ENCODE peak calls at places on chromosomes 2 and 18, in six cellular contexts. P is GM23248, L is left ventricle myocardium inferior, F is A549, T is DND-41, D is transverse colon. Z is an unnamed sample. For H3K4me1, the result is how much of the 10 kb centered on the place peaks cover.

GRCh38 chr2:10529611-10530010 is 81.5 kb upstream of the ODC1 start:
- DNase-seq in P (no peak), L (no peak), F (no peak), T (no peak), D (no peak), Z (no peak)

GRCh38 chr2:111932841-111933291 is 34.5 kb downstream of the MERTK start:
- DNase-seq in P (no peak), L (no peak), F (no peak), T (no peak), D (no peak), Z (no peak)

GRCh38 chr2:167607211-167607610 is 640.2 kb downstream of the STK39 start:
- DNase-seq in P (no peak), L (no peak), F (no peak), T (no peak), D (no peak), Z (no peak)

GRCh38 chr2:44920751-44921150 is 20.8 kb upstream of the SIX3 start:
- DNase-seq in P (no peak), L (no peak), F (no peak), T (no peak), D (no peak), Z (no peak)

GRCh38 chr18:23568739-23569138 is 17.6 kb downstream of the NPC1 start:
- DNase-seq in P (no peak), L (no peak), F (no peak), T (no peak), D (no peak), Z (no peak)

GRCh38 chr2:164896634-164897033 is 55.0 kb upstream of the COBLL1 start:
- DNase-seq in P (peak), L (no peak), F (peak), T (no peak), D (no peak), Z (peak)

GRCh38 chr2:224004105-224004715 is 34.9 kb downstream of the SERPINE2 start:
- DNase-seq in P (no peak), L (no peak), F (no peak), T (no peak), D (no peak), Z (no peak)

GRCh38 chr2:152648336-152648735 is 68.9 kb downstream of the PRPF40A start:
- DNase-seq in P (peak), L (no peak), F (peak), T (no peak), D (no peak), Z (peak)

GRCh38 chr2:20173496-20174402 is 51.2 kb downstream of the SDC1 start:
- DNase-seq in P (no peak), L (no peak), F (no peak), T (no peak), D (no peak), Z (no peak)

GRCh38 chr2:212814941-212815340 is 276.3 kb upstream of the ERBB4 start:
- DNase-seq in P (no peak), L (no peak), F (no peak), T (peak), D (no peak), Z (no peak)

GRCh38 chr2:206378835-206379234 is 64.5 kb upstream of the ADAM23 start:
- DNase-seq in P (peak), L (no peak), F (no peak), T (no peak), D (no peak), Z (no peak)

GRCh38 chr2:205453200-205453599 is 229.1 kb upstream of the NRP2 start:
- DNase-seq in P (no peak), L (no peak), F (no peak), T (no peak), D (no peak), Z (no peak)

GRCh38 chr2:172826522-172826921 is 90.9 kb downstream of the RAPGEF4 start:
- DNase-seq in P (peak), L (no peak), F (no peak), T (no peak), D (no peak), Z (no peak)

GRCh38 chr2:72198532-72199241 is 51.0 kb upstream of the CYP26B1 start:
- DNase-seq in P (peak), L (no peak), F (peak), T (no peak), D (no peak), Z (peak)

GRCh38 chr2:163775304-163775703 is 39.5 kb upstream of the FIGN start:
- DNase-seq in P (peak), L (no peak), F (no peak), T (no peak), D (no peak), Z (no peak)

GRCh38 chr2:54549912-54550518 is 93.9 kb downstream of the SPTBN1 start:
- DNase-seq in P (no peak), L (no peak), F (no peak), T (no peak), D (peak), Z (peak)

GRCh38 chr2:175080479-175080878 is 75.3 kb upstream of the CHN1 start:
- DNase-seq in P (no peak), L (no peak), F (no peak), T (no peak), D (no peak), Z (no peak)

GRCh38 chr18:59748628-59749360 is 51.6 kb upstream of the CCBE1 start:
- DNase-seq in P (peak), L (no peak), F (no peak), T (no peak), D (no peak), Z (no peak)

GRCh38 chr2:203583696-203584095 is 48.6 kb upstream of the RAPH1 start:
- DNase-seq in P (peak), L (no peak), F (no peak), T (no peak), D (peak), Z (no peak)

GRCh38 chr2:227826019-227826521 is 12.4 kb downstream of the CCL20 start:
- DNase-seq in P (no peak), L (no peak), F (no peak), T (no peak), D (peak), Z (peak)

GRCh38 chr2:68766378-68766845 is 31.8 kb downstream of the ARHGAP25 start:
- DNase-seq in P (no peak), L (peak), F (no peak), T (peak), D (peak), Z (peak)

GRCh38 chr2:38601463-38602135 is 1.1 kb downstream of the HNRNPLL start:
- DNase-seq in P (peak), L (no peak), F (no peak), T (no peak), D (no peak), Z (no peak)

GRCh38 chr2:3284657-3285630 is 92.7 kb downstream of the EIPR1 start:
- DNase-seq in P (no peak), L (no peak), F (no peak), T (no peak), D (no peak), Z (no peak)

GRCh38 chr2:79630060-79630459 is 117.2 kb downstream of the CTNNA2 start:
- DNase-seq in P (peak), L (no peak), F (peak), T (no peak), D (no peak), Z (no peak)

GRCh38 chr2:101892377-101892776 is 99.4 kb upstream of the IL1R2 start:
- DNase-seq in P (no peak), L (no peak), F (no peak), T (no peak), D (no peak), Z (no peak)

GRCh38 chr2:105504459-105504858 is 105.6 kb upstream of the FHL2 start:
- DNase-seq in P (no peak), L (no peak), F (no peak), T (no peak), D (no peak), Z (no peak)

GRCh38 chr2:105780606-105781005 is 35.9 kb downstream of the NCK2 start:
- DNase-seq in P (no peak), L (no peak), F (no peak), T (no peak), D (no peak), Z (no peak)

GRCh38 chr2:223414646-223415045 is 187.5 kb downstream of the SCG2 start:
- DNase-seq in P (peak), L (peak), F (no peak), T (no peak), D (no peak), Z (no peak)

GRCh38 chr2:54404270-54404669 is 51.9 kb upstream of the SPTBN1 start:
- DNase-seq in P (no peak), L (no peak), F (no peak), T (no peak), D (no peak), Z (no peak)

GRCh38 chr2:145801210-145801609 is 1281.3 kb upstream of the ZEB2 start:
- DNase-seq in P (no peak), L (no peak), F (no peak), T (no peak), D (no peak), Z (no peak)

GRCh38 chr18:77248873-77249582 is 620 bp upstream of the GALR1 start:
- DNase-seq in P (no peak), L (no peak), F (no peak), T (no peak), D (no peak), Z (no peak)

GRCh38 chr18:51867767-51868166 is 472.2 kb upstream of the DCC start:
- DNase-seq in P (peak), L (no peak), F (no peak), T (peak), D (no peak), Z (no peak)

GRCh38 chr2:203763425-203764272 is 57.2 kb downstream of the CD28 start:
- DNase-seq in P (no peak), L (no peak), F (no peak), T (no peak), D (no peak), Z (no peak)

GRCh38 chr2:205716126-205716525 is 33.8 kb downstream of the NRP2 start:
- DNase-seq in P (no peak), L (no peak), F (peak), T (no peak), D (peak), Z (peak)

DNA sequence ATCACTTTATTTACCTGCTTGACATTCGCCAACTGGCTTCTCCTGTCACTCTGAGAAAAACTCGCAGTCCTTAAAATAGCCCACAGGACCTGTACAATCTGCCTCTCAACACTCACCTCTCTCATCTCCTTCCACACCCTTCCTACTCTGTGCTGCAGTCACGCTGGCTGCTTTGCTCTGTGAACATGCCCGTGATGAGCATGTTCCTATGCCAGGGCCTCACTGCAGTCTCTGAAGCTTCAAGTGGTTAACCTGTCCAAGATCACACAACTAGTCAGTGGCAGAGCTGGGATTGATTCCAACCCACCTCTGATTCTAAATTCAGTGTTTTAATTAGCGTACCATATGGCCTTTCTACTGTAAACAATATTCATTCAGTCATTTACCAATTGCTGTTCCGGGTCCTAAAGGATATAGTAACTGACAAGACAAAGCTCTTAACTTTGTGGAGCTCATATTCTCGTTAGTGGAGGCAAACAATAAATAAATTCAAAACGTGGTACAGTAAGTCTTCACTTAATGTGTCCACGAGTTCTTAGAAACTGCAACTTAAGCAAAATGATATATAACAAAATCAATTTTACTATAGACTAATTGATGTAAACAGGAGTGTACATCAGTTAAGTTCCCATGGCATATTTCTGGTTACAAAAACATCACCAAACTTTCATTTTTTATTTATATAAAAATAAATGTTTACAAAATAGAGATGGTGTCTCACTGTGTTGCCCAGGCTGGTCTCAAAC is 38.9 kb upstream of the FBXO11 start:
- DNase-seq in P (no peak), L (no peak), F (no peak), T (no peak), D (no peak), Z (no peak)
- H3K27ac ChIP-seq in P (no peak), L (no peak), F (no peak), T (no peak), D (no peak), Z (no peak)

DNA sequence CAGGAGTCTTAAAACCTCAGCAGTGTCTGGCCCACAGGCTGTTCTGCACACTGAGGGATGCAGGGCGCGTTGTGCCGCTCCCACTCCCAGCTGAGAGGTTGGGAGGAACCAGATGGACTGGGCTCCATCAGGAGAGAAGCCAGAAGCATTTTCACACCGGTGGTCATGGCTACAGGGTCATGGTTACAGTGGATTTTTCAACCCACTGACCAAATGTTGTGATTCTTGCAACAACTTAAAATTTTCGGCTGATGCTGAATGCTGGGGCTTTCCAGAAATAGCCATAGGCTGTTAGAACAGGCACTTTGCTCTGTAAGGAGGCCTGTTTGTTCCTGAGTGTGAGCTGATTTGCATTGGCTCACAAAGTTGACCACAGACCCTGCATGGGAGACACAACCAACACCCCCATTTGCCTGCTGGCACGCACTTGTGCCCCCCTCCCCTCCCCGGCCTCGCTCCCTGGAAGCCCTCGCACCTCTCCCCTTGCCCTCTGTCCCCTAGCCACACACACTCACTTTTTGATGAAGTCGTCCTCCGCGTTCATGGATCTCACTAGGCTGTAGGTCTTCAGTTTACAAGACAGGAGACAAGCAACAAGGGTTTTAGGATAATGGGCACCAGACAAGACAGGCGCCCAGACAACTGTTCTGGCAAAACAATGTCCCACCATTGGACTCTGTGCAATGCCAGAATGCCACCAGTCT is 3.4 kb downstream of the LPIN1 start:
- DNase-seq in P (no peak), L (no peak), F (no peak), T (no peak), D (peak), Z (no peak)
- H3K4me1 ChIP-seq in P (under half), L (half or more), F (under half), T (half or more), D (half or more), Z (under half)

GRCh38 chr2:65050931-65051330 is 5.3 kb upstream of the CEP68 start:
- DNase-seq in P (no peak), L (no peak), F (no peak), T (no peak), D (no peak), Z (no peak)
- H3K27ac ChIP-seq in P (no peak), L (no peak), F (no peak), T (no peak), D (no peak), Z (no peak)

DNA sequence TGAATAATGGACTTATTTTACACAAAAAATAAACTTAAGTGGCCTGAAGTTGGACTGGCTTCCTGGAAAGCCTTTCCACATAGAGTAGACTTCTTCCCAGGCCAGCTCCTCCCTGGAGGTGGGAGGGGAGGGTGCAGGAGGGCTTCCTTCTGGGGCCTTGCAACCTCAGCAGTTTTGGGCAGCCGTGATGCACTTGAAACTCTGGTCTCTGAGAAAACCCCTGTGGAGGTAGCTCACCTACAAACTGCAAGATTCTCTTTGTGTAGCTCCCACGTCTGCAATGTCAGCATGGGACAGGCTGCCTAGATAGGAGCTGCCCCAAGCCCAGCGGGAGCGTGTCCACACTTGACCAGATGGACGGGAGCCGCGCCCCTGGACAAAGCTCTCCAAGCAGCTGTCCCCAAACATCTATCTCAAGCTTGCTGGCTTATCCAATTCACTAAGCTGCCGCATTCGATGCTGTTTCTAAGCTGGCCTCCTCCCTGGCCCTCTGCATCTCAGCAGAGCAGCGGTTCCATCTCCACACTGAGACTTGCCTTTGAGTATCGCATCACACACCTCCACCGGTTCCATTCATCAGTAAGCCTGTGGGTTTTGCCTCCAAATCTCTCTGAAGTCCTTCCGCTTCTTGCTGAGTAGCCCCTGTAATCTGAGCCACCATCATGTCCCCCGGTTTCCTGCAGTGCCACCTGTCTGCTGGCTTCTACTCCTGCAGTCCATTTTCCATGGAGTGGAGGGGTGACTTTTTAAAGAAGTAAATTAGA is 1.6 kb upstream of the LPIN1 start:
- DNase-seq in P (peak), L (peak), F (peak), T (peak), D (no peak), Z (peak)
- H3K4me1 ChIP-seq in P (under half), L (half or more), F (under half), T (half or more), D (half or more), Z (under half)

DNA sequence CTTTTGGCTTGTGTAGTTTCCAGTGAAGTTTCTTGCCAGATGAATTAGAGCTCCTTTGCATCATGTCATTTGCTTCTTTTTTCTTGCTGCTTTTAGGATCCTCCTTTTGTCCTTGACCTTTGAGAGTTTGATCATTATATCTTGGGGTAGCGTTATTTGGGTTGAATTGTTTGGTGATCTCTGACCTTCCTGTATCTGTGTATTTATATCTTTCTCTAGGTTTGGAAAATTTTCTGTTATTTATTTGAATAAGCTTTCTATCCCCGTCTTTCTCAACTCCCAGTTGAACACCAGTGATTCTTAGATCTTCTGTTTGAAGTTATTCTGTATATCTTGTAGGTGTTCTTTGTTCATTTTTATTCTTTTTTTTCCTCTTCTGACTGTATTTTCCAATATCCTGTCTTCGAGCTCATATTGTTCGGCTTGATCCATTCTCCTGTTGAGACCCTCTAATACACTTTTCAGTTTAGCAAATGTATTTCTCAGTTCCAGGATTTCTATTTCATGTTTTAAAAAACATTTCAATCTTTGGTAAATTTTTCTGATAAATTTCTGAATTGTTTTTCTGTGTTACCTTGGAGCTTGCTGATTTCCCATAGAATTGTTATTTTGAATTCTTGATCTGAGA is 20.8 kb downstream of the GALNT1 start:
- DNase-seq in P (no peak), L (no peak), F (no peak), T (no peak), D (no peak), Z (no peak)
- H3K27ac ChIP-seq in P (no peak), L (no peak), F (no peak), T (no peak), D (no peak), Z (no peak)

GRCh38 chr2:200453853-200454524 is 55.9 kb downstream of the KCTD18 start:
- DNase-seq in P (no peak), L (no peak), F (no peak), T (no peak), D (no peak), Z (no peak)
- H3K4me1 ChIP-seq in P (under half), L (under half), F (under half), T (under half), D (under half), Z (under half)

GRCh38 chr2:64951306-64951953 is 37.8 kb upstream of the SLC1A4 start:
- DNase-seq in P (no peak), L (no peak), F (no peak), T (no peak), D (no peak), Z (no peak)

GRCh38 chr2:64950226-64951160 is 38.7 kb upstream of the SLC1A4 start:
- DNase-seq in P (no peak), L (no peak), F (no peak), T (no peak), D (no peak), Z (no peak)

GRCh38 chr2:64952896-64953482 is 36.2 kb upstream of the SLC1A4 start:
- DNase-seq in P (peak), L (no peak), F (peak), T (no peak), D (no peak), Z (no peak)

GRCh38 chr2:64955467-64955866 is 33.7 kb upstream of the SLC1A4 start:
- DNase-seq in P (no peak), L (no peak), F (no peak), T (no peak), D (no peak), Z (no peak)

GRCh38 chr2:64952113-64952895 is 36.9 kb upstream of the SLC1A4 start:
- DNase-seq in P (no peak), L (no peak), F (no peak), T (no peak), D (no peak), Z (no peak)
- H3K27ac ChIP-seq in P (no peak), L (no peak), F (peak), T (peak), D (no peak), Z (no peak)

GRCh38 chr18:63087421-63088230 is 231.9 kb downstream of the BCL2 start:
- DNase-seq in P (peak), L (no peak), F (no peak), T (no peak), D (no peak), Z (no peak)

GRCh38 chr18:63091671-63092364 is 227.8 kb downstream of the BCL2 start:
- DNase-seq in P (no peak), L (no peak), F (no peak), T (no peak), D (no peak), Z (no peak)

GRCh38 chr18:63088262-63088661 is 231.3 kb downstream of the BCL2 start:
- DNase-seq in P (no peak), L (no peak), F (no peak), T (no peak), D (no peak), Z (no peak)

GRCh38 chr18:63089041-63089440 is 230.5 kb downstream of the BCL2 start:
- DNase-seq in P (no peak), L (no peak), F (no peak), T (no peak), D (no peak), Z (no peak)

GRCh38 chr18:63090334-63090733 is 229.2 kb downstream of the BCL2 start:
- DNase-seq in P (no peak), L (no peak), F (no peak), T (no peak), D (no peak), Z (peak)
- H3K4me1 ChIP-seq in P (under half), L (under half), F (under half), T (under half), D (under half), Z (under half)

GRCh38 chr2:191302459-191303155 is 57.4 kb downstream of the MYO1B start:
- DNase-seq in P (no peak), L (no peak), F (peak), T (peak), D (no peak), Z (no peak)
- H3K27ac ChIP-seq in P (no peak), L (peak), F (no peak), T (no peak), D (no peak), Z (no peak)